ENCODE peak calls at places on chromosomes 4 and X, in ten cellular contexts. Q, Z, P, G, W, O, M, D, B and T are unnamed samples.

GRCh38 chr4:5629542-5629941 is 78.8 kb downstream of the EVC2 start:
- DNase-seq in G (no peak), M (no peak), Q (no peak), P (no peak), Z (no peak), W (no peak), O (no peak), B (no peak), D (no peak), T (no peak)

GRCh38 chrX:33840176-33840575 is 291.9 kb downstream of the FAM47A start:
- DNase-seq in G (no peak), O (no peak), B (no peak), W (no peak), D (no peak), Q (peak; percentile 32), P (no peak), Z (no peak), M (no peak), T (peak; percentile 23)

GRCh38 chr4:41857225-41857624 is 78.0 kb upstream of the TMEM33 start:
- DNase-seq in B (no peak), M (no peak), G (no peak), Q (no peak), W (no peak), O (no peak), P (no peak), Z (no peak), D (no peak), T (no peak)

GRCh38 chrX:32483534-32484136 is 727.7 kb downstream of the DMD start:
- DNase-seq in M (no peak), P (no peak), G (no peak), Z (peak; percentile 0), Q (no peak), O (no peak), W (no peak), D (no peak), B (no peak), T (no peak)

GRCh38 chrX:33211356-33212254 is at the start of gene DMD:
- DNase-seq in Z (peak; percentile 93), D (peak; percentile 61), M (no peak), Q (no peak), O (no peak), W (no peak), B (no peak), P (no peak), G (no peak), T (peak; percentile 34)

GRCh38 chrX:68647156-68647957 is at the start of gene STARD8:
- DNase-seq in B (no peak), P (no peak), Z (peak; percentile 59), D (peak; percentile 52), G (no peak), W (no peak), M (no peak), Q (no peak), O (no peak), T (peak; percentile 81)

GRCh38 chrX:125291124-125291523 is 28.5 kb upstream of the TEX13C start:
- DNase-seq in G (no peak), W (no peak), O (no peak), Z (no peak), Q (no peak), P (no peak), B (no peak), D (no peak), M (no peak), T (no peak)

GRCh38 chr4:113646456-113646809 is 115.1 kb downstream of the CAMK2D start:
- DNase-seq in M (no peak), B (no peak), P (no peak), Z (peak; percentile 29), Q (no peak), W (no peak), G (no peak), D (peak; percentile 49), O (no peak), T (peak; percentile 51)

GRCh38 chr4:141435446-141436225 is 200.7 kb upstream of the IL15 start:
- DNase-seq in P (no peak), Z (peak; percentile 11), O (no peak), G (no peak), D (peak; percentile 21), B (no peak), W (no peak), Q (no peak), M (no peak), T (no peak)

GRCh38 chrX:70124678-70125077 is 8.6 kb upstream of the IGBP1 start:
- DNase-seq in G (no peak), Z (no peak), O (no peak), D (no peak), Q (no peak), P (no peak), B (no peak), M (no peak), W (no peak), T (no peak)

GRCh38 chrX:20414781-20415445 is 148.2 kb upstream of the RPS6KA3 start:
- DNase-seq in O (no peak), P (no peak), W (no peak), Q (no peak), M (no peak), D (no peak), G (no peak), B (no peak), Z (no peak), T (peak; percentile 21)

GRCh38 chrX:110851780-110852179 is 56.2 kb upstream of the CHRDL1 start:
- DNase-seq in O (no peak), Q (no peak), B (no peak), G (no peak), Z (peak; percentile 5), M (no peak), W (no peak), D (peak; percentile 46), P (no peak), T (peak; percentile 38)

GRCh38 chr4:157043131-157043530 is 32.8 kb upstream of the GLRB start:
- DNase-seq in W (no peak), B (no peak), Z (peak; percentile 42), M (no peak), D (peak; percentile 52), O (no peak), Q (no peak), G (no peak), P (no peak), T (peak; percentile 37)

GRCh38 chr4:108433832-108434231 is 186.5 kb upstream of the RPL34 start:
- DNase-seq in O (no peak), P (peak; percentile 12), Z (no peak), G (no peak), B (no peak), W (no peak), D (peak; percentile 47), M (no peak), Q (no peak), T (peak; percentile 44)

GRCh38 chrX:41600266-41600665 is 88.5 kb upstream of the GPR34 start:
- DNase-seq in B (no peak), D (no peak), G (no peak), Z (peak; percentile 62), Q (no peak), W (no peak), O (no peak), M (no peak), P (no peak), T (no peak)

GRCh38 chrX:100731441-100732281 is at the start of gene SYTL4:
- DNase-seq in M (peak; percentile 15), P (no peak), Z (peak; percentile 11), W (no peak), Q (no peak), B (no peak), G (no peak), O (no peak), D (peak; percentile 9), T (no peak)

GRCh38 chrX:74579597-74580209 is 34.7 kb downstream of the RLIM start:
- DNase-seq in D (peak; percentile 51), O (no peak), Q (no peak), P (no peak), W (no peak), G (no peak), B (no peak), M (no peak), Z (peak; percentile 4), T (no peak)

GRCh38 chrX:110992611-110993010 is 103.4 kb upstream of the PAK3 start:
- DNase-seq in W (no peak), Q (no peak), O (peak; percentile 2), Z (peak; percentile 13), M (peak; percentile 8), P (no peak), B (peak; percentile 20), D (peak; percentile 21), G (no peak), T (peak; percentile 27)

GRCh38 chr4:33171873-33172550 is 2451.8 kb downstream of the PCDH7 start:
- DNase-seq in M (no peak), O (no peak), D (no peak), Z (no peak), Q (no peak), G (no peak), W (no peak), B (no peak), P (no peak), T (no peak)

GRCh38 chr4:84578540-84579409 is 4.2 kb upstream of the CDS1 start:
- DNase-seq in G (no peak), M (no peak), P (no peak), Z (peak; percentile 79), Q (no peak), B (no peak), O (no peak), W (no peak), D (peak; percentile 68), T (peak; percentile 45)

GRCh38 chrX:15274946-15275345 is 5.1 kb upstream of the ASB9 start:
- DNase-seq in W (no peak), Z (no peak), O (no peak), D (no peak), P (no peak), B (no peak), M (no peak), G (no peak), Q (no peak), T (no peak)

GRCh38 chr4:75696036-75696435 is 22.8 kb upstream of the G3BP2 start:
- DNase-seq in Q (no peak), O (peak; percentile 14), G (no peak), W (no peak), M (no peak), P (peak; percentile 1), D (no peak), B (no peak), Z (no peak), T (no peak)

GRCh38 chrX:11611965-11612364 is 53.8 kb downstream of the ARHGAP6 start:
- DNase-seq in D (no peak), O (no peak), B (no peak), Q (no peak), P (no peak), M (no peak), G (no peak), W (no peak), Z (no peak), T (no peak)

GRCh38 chrX:39439910-39440733 is 638.9 kb downstream of the MID1IP1 start:
- DNase-seq in Z (no peak), G (no peak), W (no peak), P (no peak), O (no peak), Q (no peak), M (no peak), B (peak; percentile 22), D (no peak), T (no peak)

GRCh38 chr4:26204911-26205368 is 115.9 kb upstream of the RBPJ start:
- DNase-seq in Q (no peak), O (no peak), B (no peak), W (no peak), G (no peak), D (no peak), Z (peak; percentile 51), P (no peak), M (peak; percentile 51), T (no peak)

GRCh38 chr4:98509641-98510170 is 148.7 kb downstream of the TSPAN5 start:
- DNase-seq in B (no peak), P (no peak), G (no peak), M (no peak), W (no peak), O (no peak), D (peak; percentile 36), Q (no peak), Z (no peak), T (no peak)

GRCh38 chr4:143085224-143085623 is 99.5 kb upstream of the USP38 start:
- DNase-seq in G (no peak), D (no peak), M (no peak), B (no peak), Q (no peak), Z (peak; percentile 18), P (no peak), O (no peak), W (no peak), T (no peak)

GRCh38 chr4:152870605-152871004 is 65.5 kb upstream of the FHDC1 start:
- DNase-seq in O (no peak), W (no peak), M (no peak), P (no peak), G (no peak), Q (peak; percentile 47), Z (no peak), B (no peak), D (no peak), T (no peak)